ENCODE peak calls at places on chromosomes 5 and 9, in four cellular contexts. Z, E, P and C are unnamed samples.

GRCh38 chr9:127185931-127186781 is 63.7 kb upstream of the ANGPTL2 start:
- DNase-seq in Z (no peak), E (peak), P (peak), C (no peak)

GRCh38 chr9:92608221-92609141 is 61.5 kb downstream of the IPPK start:
- DNase-seq in Z (no peak), E (peak), P (no peak), C (no peak)

GRCh38 chr9:114002986-114003740 is 74.9 kb downstream of the AMBP start:
- DNase-seq in Z (no peak), E (no peak), P (no peak), C (no peak)

GRCh38 chr9:124320062-124320973 is 62.6 kb downstream of the NEK6 start:
- DNase-seq in Z (peak), E (peak), P (peak), C (no peak)

GRCh38 chr9:132674485-132674884 is 4.2 kb downstream of the GTF3C4 start:
- DNase-seq in Z (no peak), E (no peak), P (no peak), C (no peak)

GRCh38 chr9:22005700-22006605 is 3.2 kb downstream of the CDKN2B start:
- DNase-seq in Z (no peak), E (no peak), P (no peak), C (no peak)

GRCh38 chr5:39943811-39944210 is 519.0 kb upstream of the DAB2 start:
- DNase-seq in Z (no peak), E (peak), P (no peak), C (no peak)

GRCh38 chr9:116855881-116856662 is 169.0 kb downstream of the TRIM32 start:
- DNase-seq in Z (no peak), E (no peak), P (no peak), C (peak)

GRCh38 chr5:52789867-52790266 is 2.2 kb downstream of the ITGA1 start:
- DNase-seq in Z (no peak), E (no peak), P (no peak), C (no peak)

GRCh38 chr5:16713386-16713928 is 96.7 kb upstream of the RETREG1 start:
- DNase-seq in Z (no peak), E (peak), P (no peak), C (no peak)

GRCh38 chr5:170861855-170862766 is at the start of gene RANBP17:
- DNase-seq in Z (no peak), E (peak), P (no peak), C (no peak)

GRCh38 chr5:643811-644271 is 31.7 kb downstream of the CEP72 start:
- DNase-seq in Z (no peak), E (no peak), P (no peak), C (no peak)

GRCh38 chr9:3751125-3751758 is 225.4 kb upstream of the RFX3 start:
- DNase-seq in Z (no peak), E (peak), P (no peak), C (peak)

GRCh38 chr5:140342287-140342686 is 4.1 kb downstream of the HBEGF start:
- DNase-seq in Z (no peak), E (no peak), P (no peak), C (no peak)

GRCh38 chr9:32502996-32503395 is 23.0 kb downstream of the RIGI start:
- DNase-seq in Z (no peak), E (no peak), P (no peak), C (no peak)

GRCh38 chr5:35822541-35822940 is 34.1 kb upstream of the IL7R start:
- DNase-seq in Z (no peak), E (no peak), P (no peak), C (no peak)

GRCh38 chr5:144295284-144295683 is 124.6 kb downstream of the KCTD16 start:
- DNase-seq in Z (no peak), E (no peak), P (no peak), C (no peak)

GRCh38 chr9:74760031-74760700 is 127.6 kb downstream of the TRPM6 start:
- DNase-seq in Z (peak), E (peak), P (no peak), C (peak)

GRCh38 chr5:132901730-132902129 is 28.3 kb downstream of the LEAP2 start:
- DNase-seq in Z (no peak), E (no peak), P (no peak), C (no peak)
- TF ChIP-seq CTCF in Z (no peak), E (no peak), P (no peak), C (no peak)

DNA sequence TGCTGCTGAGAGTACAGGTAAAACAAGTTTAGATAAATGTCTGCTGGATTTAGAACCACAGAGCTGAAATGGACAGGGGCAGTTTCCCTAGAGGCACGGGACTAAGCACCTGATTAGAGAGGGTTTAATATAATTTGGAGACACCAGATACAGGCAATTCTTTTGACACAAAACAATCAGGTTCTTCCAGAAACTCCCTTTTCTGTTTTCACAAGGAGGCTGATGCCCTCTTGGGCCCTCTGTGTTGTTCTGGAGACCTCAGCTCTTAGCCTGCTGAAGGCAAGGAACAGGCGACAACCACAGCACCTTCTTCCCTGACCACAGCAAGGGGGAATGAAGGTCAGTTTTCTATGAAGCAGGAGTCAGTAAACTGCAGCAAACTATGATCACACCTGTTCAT is 14.5 kb upstream of the GCNT1 start:
- DNase-seq in Z (no peak), E (no peak), P (no peak), C (no peak)
- H3K4me3 ChIP-seq in Z (no peak), E (no peak), P (no peak), C (no peak)

GRCh38 chr9:36102742-36103495 is 33.6 kb upstream of the GLIPR2 start:
- DNase-seq in Z (no peak), E (peak), P (peak), C (peak)

GRCh38 chr9:36101916-36102741 is 34.4 kb upstream of the GLIPR2 start:
- DNase-seq in Z (peak), E (peak), P (no peak), C (peak)

GRCh38 chr9:36099718-36100117 is 36.8 kb upstream of the GLIPR2 start:
- DNase-seq in Z (no peak), E (no peak), P (no peak), C (no peak)

GRCh38 chr9:36100532-36100931 is 36.0 kb upstream of the GLIPR2 start:
- DNase-seq in Z (no peak), E (no peak), P (no peak), C (no peak)
- TF ChIP-seq CTCF in Z (peak), E (peak), P (no peak), C (peak)

GRCh38 chr9:83536332-83536731 is 1.9 kb downstream of the FRMD3 start:
- DNase-seq in Z (no peak), E (no peak), P (no peak), C (no peak)

GRCh38 chr9:83537331-83538171 is 650 bp downstream of the FRMD3 start:
- DNase-seq in Z (no peak), E (peak), P (no peak), C (no peak)

GRCh38 chr9:83538890-83539238 is 663 bp upstream of the FRMD3 start:
- DNase-seq in Z (no peak), E (no peak), P (no peak), C (no peak)

GRCh38 chr9:83535736-83536135 is 2.5 kb downstream of the FRMD3 start:
- DNase-seq in Z (no peak), E (no peak), P (no peak), C (no peak)

DNA sequence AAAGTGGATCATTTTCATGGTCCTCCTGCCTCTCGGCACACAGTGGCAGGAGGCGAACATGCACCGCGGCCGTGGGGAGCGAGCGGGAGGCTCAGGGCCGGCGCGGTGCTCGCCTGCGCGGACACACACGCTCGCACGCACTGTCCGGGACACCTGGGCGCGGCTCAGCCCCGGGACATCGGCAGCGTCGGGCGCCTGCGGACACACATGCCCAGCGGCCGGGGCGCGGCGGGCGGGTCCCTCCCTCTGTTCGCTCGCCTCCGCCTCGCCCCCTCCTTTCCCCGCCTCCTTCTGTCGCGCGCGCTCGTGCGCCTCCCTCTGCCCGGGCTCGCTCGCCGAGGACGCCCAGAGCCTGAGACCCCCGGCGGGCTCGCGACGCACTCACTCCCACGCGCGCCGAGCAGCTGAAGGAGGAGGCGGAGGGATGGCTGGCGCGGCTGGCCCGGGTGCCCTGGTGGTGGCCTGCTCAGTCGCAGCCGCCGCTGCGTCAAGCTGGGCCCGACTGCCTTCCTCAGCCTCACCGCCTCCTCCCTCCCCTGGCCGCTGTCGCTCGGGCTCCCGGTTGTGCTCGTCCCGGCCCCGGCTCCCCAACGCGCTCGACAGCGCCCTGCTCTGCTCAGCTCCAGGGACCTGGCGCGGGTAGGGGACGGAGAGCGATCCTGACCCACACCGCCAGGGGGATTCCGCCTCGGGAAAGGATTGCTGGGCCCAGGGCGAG is at the start of gene FRMD3:
- DNase-seq in Z (no peak), E (peak), P (peak), C (no peak)
- H3K4me3 ChIP-seq in Z (peak), E (peak), P (peak), C (peak)

GRCh38 chr5:146778795-146779579 is 99.6 kb downstream of the PPP2R2B start:
- DNase-seq in Z (no peak), E (no peak), P (no peak), C (no peak)

GRCh38 chr5:146772881-146773440 is 105.6 kb downstream of the PPP2R2B start:
- DNase-seq in Z (no peak), E (no peak), P (no peak), C (no peak)

DNA sequence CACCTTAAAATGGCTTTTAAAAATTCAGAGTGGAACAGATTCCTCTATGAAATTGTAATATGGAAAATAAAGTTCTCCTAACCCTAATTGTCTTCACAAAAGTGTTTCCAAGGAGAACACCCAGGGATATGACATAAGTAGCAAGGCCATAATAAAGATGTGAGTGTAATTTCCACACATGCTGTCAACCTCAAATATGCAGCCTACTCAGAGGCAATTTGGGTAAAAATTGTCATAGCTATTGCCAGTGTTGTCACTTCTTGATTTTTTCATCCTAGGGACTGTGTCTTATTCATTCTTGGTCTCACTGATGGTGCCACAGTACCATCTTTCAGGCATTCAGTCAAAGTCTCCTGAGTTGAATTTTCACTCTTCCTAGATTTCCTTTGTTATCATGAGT is 100.3 kb downstream of the PPP2R2B start:
- DNase-seq in Z (no peak), E (no peak), P (no peak), C (no peak)
- TF ChIP-seq CTCF in Z (no peak), E (no peak), P (no peak), C (no peak)